ENCODE peak calls at places on chromosome 2, in eight cellular contexts. D is mucosa of descending colon, X is neural progenitor cell, L is upper lobe of right lung, M is left ventricle myocardium inferior, I is fibroblast of the aortic adventitia, P is HCT116, E is A549. R is an unnamed sample.

GRCh38 chr2:8554296-8554806 is 127.5 kb upstream of the ID2 start:
- DNase-seq in D (no peak), X (no peak), L (no peak), M (peak; percentile 2), I (no peak), P (no peak), E (no peak), R (no peak)

GRCh38 chr2:205198130-205198505 is 484.2 kb upstream of the NRP2 start:
- DNase-seq in D (no peak), X (no peak), L (no peak), M (peak; percentile 33), I (peak; percentile 93), P (no peak), E (no peak), R (no peak)

GRCh38 chr2:30758315-30758714 is 48.9 kb downstream of the CAPN13 start:
- DNase-seq in D (no peak), X (no peak), L (peak; percentile 33), M (no peak), I (no peak), P (no peak), E (no peak), R (no peak)

GRCh38 chr2:96537734-96538486 is 1.4 kb downstream of the ARID5A start:
- DNase-seq in D (peak; percentile 78), X (peak; percentile 49), L (peak; percentile 72), M (no peak), I (no peak), P (no peak), E (no peak), R (no peak)

GRCh38 chr2:217703102-217703501 is 299.7 kb downstream of the TNS1 start:
- DNase-seq in D (no peak), X (no peak), L (no peak), M (no peak), I (no peak), P (no peak), E (no peak), R (no peak)

GRCh38 chr2:1970341-1970740 is 226.0 kb upstream of the PXDN start:
- DNase-seq in D (no peak), X (no peak), L (no peak), M (no peak), I (no peak), P (no peak), E (no peak), R (no peak)

GRCh38 chr2:203685789-203686433 is 20.5 kb upstream of the CD28 start:
- DNase-seq in D (no peak), X (no peak), L (no peak), M (no peak), I (no peak), P (no peak), E (no peak), R (no peak)

GRCh38 chr2:18267501-18267900 is 293.0 kb downstream of the RDH14 start:
- DNase-seq in D (no peak), X (no peak), L (no peak), M (no peak), I (peak; percentile 32), P (no peak), E (no peak), R (no peak)

GRCh38 chr2:6772366-6772710 is 93.4 kb downstream of the CMPK2 start:
- DNase-seq in D (no peak), X (peak; percentile 47), L (no peak), M (no peak), I (no peak), P (no peak), E (no peak), R (no peak)

GRCh38 chr2:1793868-1794445 is 49.6 kb upstream of the PXDN start:
- DNase-seq in D (no peak), X (no peak), L (no peak), M (peak; percentile 71), I (no peak), P (no peak), E (no peak), R (no peak)

GRCh38 chr2:168350380-168350779 is 103.0 kb upstream of the STK39 start:
- DNase-seq in D (no peak), X (no peak), L (no peak), M (no peak), I (peak; percentile 7), P (no peak), E (no peak), R (no peak)

GRCh38 chr2:150204449-150204848 is 283.0 kb downstream of the RND3 start:
- DNase-seq in D (no peak), X (no peak), L (no peak), M (no peak), I (peak; percentile 90), P (no peak), E (no peak), R (no peak)

GRCh38 chr2:209391776-209392401 is 32.0 kb upstream of the MAP2 start:
- DNase-seq in D (no peak), X (no peak), L (no peak), M (no peak), I (peak; percentile 77), P (no peak), E (no peak), R (peak; percentile 71)

GRCh38 chr2:127097841-127098651 is 8.9 kb downstream of the BIN1 start:
- DNase-seq in D (peak; percentile 43), X (no peak), L (peak; percentile 53), M (no peak), I (no peak), P (no peak), E (no peak), R (no peak)

GRCh38 chr2:54555318-54555837 is 99.3 kb downstream of the SPTBN1 start:
- DNase-seq in D (no peak), X (no peak), L (no peak), M (no peak), I (peak; percentile 64), P (no peak), E (no peak), R (no peak)

GRCh38 chr2:241796610-241797138 is 12.3 kb upstream of the NEU4 start:
- DNase-seq in D (peak; percentile 69), X (no peak), L (peak; percentile 62), M (peak; percentile 11), I (no peak), P (no peak), E (no peak), R (no peak)

GRCh38 chr2:217804786-217805678 is 197.8 kb downstream of the TNS1 start:
- DNase-seq in D (no peak), X (peak; percentile 25), L (peak; percentile 36), M (peak; percentile 22), I (peak; percentile 19), P (no peak), E (no peak), R (no peak)

GRCh38 chr2:10054976-10055375 is 11.6 kb downstream of the KLF11 start:
- DNase-seq in D (peak; percentile 27), X (no peak), L (no peak), M (no peak), I (no peak), P (no peak), E (no peak), R (no peak)

GRCh38 chr2:10054424-10054823 is 11.1 kb downstream of the KLF11 start:
- DNase-seq in D (peak; percentile 18), X (no peak), L (no peak), M (no peak), I (no peak), P (no peak), E (no peak), R (no peak)

GRCh38 chr2:10057231-10058107 is 14.1 kb downstream of the KLF11 start:
- DNase-seq in D (peak; percentile 84), X (peak; percentile 69), L (no peak), M (peak; percentile 78), I (peak; percentile 82), P (no peak), E (no peak), R (no peak)

GRCh38 chr2:10058251-10059015 is 15.1 kb downstream of the KLF11 start:
- DNase-seq in D (peak; percentile 50), X (no peak), L (no peak), M (no peak), I (no peak), P (no peak), E (no peak), R (no peak)

DNA sequence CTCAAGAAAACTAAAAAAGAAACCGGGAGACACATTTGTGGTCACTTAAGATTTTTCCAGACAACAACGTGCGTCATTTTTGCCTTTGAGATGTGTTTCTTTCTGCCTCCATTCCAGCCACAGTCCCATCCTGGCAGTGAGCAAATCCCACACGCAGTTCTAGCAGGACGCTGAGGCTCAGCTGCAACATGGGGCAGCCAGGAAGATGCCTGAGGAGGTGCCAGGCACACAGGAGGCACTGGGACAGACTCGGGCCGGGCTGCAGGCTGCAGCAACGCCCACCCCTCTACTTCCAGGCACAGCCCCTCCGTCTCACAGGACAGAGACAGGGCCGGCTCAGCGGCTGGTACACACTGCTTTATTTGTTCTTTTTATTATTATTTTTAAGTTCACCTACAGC is 13.1 kb downstream of the KLF11 start:
- DNase-seq in D (peak; percentile 29), X (peak; percentile 3), L (no peak), M (no peak), I (no peak), P (no peak), E (no peak), R (no peak)
- H3K4me3 ChIP-seq in D (no peak overlapping the region), X (no peak overlapping the region), L (no peak overlapping the region), M (no peak overlapping the region), I (no peak overlapping the region), P (no peak overlapping the region), E (no peak overlapping the region), R (no peak overlapping the region)

GRCh38 chr2:85539361-85540130 is 578 bp downstream of the MAT2A start:
- DNase-seq in D (peak; percentile 86), X (no peak), L (peak; percentile 89), M (peak; percentile 73), I (peak; percentile 67), P (no peak), E (peak; percentile 40), R (no peak)
- TF ChIP-seq CTCF in D (no peak), X (peak; percentile 4), L (no peak), M (no peak), I (no peak), P (no peak), E (no peak), R (no peak)

GRCh38 chr2:160390544-160391258 is 102.9 kb downstream of the RBMS1 start:
- DNase-seq in D (no peak), X (no peak), L (no peak), M (no peak), I (peak; percentile 68), P (no peak), E (no peak), R (no peak)

GRCh38 chr2:160392201-160392600 is 101.4 kb downstream of the RBMS1 start:
- DNase-seq in D (no peak), X (no peak), L (no peak), M (no peak), I (no peak), P (no peak), E (no peak), R (no peak)

GRCh38 chr2:160389875-160390274 is 103.7 kb downstream of the RBMS1 start:
- DNase-seq in D (no peak), X (no peak), L (no peak), M (no peak), I (peak; percentile 88), P (no peak), E (no peak), R (no peak)

GRCh38 chr2:160387558-160388262 is 105.9 kb downstream of the RBMS1 start:
- DNase-seq in D (no peak), X (no peak), L (no peak), M (peak; percentile 74), I (peak; percentile 100), P (no peak), E (no peak), R (no peak)

GRCh38 chr2:160388464-160389263 is 104.9 kb downstream of the RBMS1 start:
- DNase-seq in D (no peak), X (peak; percentile 48), L (no peak), M (no peak), I (no peak), P (no peak), E (no peak), R (no peak)
- H3K4me3 ChIP-seq in D (no peak overlapping the region), X (no peak overlapping the region), L (no peak overlapping the region), M (peak overlapping the region; percentile 41), I (peak overlapping the region; percentile 22), P (no peak overlapping the region), E (no peak overlapping the region), R (no peak overlapping the region)

GRCh38 chr2:136130045-136130444 is 12.1 kb upstream of the CXCR4 start:
- DNase-seq in D (no peak), X (no peak), L (no peak), M (no peak), I (no peak), P (no peak), E (no peak), R (no peak)
- TF ChIP-seq CTCF in D (no peak), X (no peak), L (no peak), M (no peak), I (no peak), P (no peak), E (no peak), R (no peak)

R was measured in LNCaP clone FGC.